ENCODE peak calls at places on chromosome 13, in nine cellular contexts. P is NCI-H446 treated with DMSO at 0.1 percent for 48 hours, D is G401, J is neuronal stem cell, Q is NB4, Z is NCI-H226, C is NCI-H1092 treated with DMSO at 0.1 percent for 48 hours, O is lower lobe of right lung, E is KBM-7. V is an unnamed sample.

GRCh38 chr13:49838989-49839388 is 46.5 kb upstream of the KPNA3 start:
- DNase-seq in E (no peak), Z (no peak), J (no peak), Q (no peak), P (no peak), O (no peak), D (no peak), C (no peak), V (no peak)

GRCh38 chr13:29595380-29596063 is at the start of gene SLC7A1:
- DNase-seq in C (peak; percentile 89), J (peak; percentile 81), Q (peak; percentile 95), E (peak; percentile 83), P (peak; percentile 54), O (peak; percentile 86), D (peak; percentile 73), Z (peak; percentile 70), V (no peak)

GRCh38 chr13:30829145-30829544 is 76.9 kb upstream of the MEDAG start:
- DNase-seq in Q (peak; percentile 51), J (no peak), D (no peak), C (no peak), Z (peak; percentile 79), P (no peak), E (no peak), O (no peak), V (no peak)

GRCh38 chr13:109419896-109420295 is 366.5 kb downstream of the IRS2 start:
- DNase-seq in C (no peak), P (no peak), Z (no peak), D (no peak), Q (no peak), O (no peak), J (no peak), E (no peak), V (no peak)

GRCh38 chr13:26247608-26248007 is 6.3 kb upstream of the CDK8 start:
- DNase-seq in P (no peak), O (no peak), E (no peak), Z (no peak), C (no peak), J (no peak), Q (no peak), D (no peak), V (no peak)

GRCh38 chr13:44768233-44768632 is 192.1 kb upstream of the TSC22D1 start:
- DNase-seq in O (no peak), E (peak; percentile 29), J (no peak), P (no peak), C (no peak), D (no peak), Q (no peak), Z (no peak), V (no peak)

GRCh38 chr13:51266642-51267041 is 44.4 kb downstream of the FAM124A start:
- DNase-seq in E (no peak), D (no peak), Z (no peak), Q (no peak), J (no peak), C (no peak), O (no peak), P (no peak), V (no peak)

GRCh38 chr13:97948041-97948440 is 5.4 kb upstream of the IPO5 start:
- DNase-seq in C (no peak), E (no peak), Q (no peak), D (no peak), Z (peak; percentile 68), O (no peak), P (no peak), J (no peak), V (no peak)

GRCh38 chr13:112688560-112689497 is 1.0 kb upstream of the ATP11A start:
- DNase-seq in D (peak; percentile 57), P (no peak), Z (no peak), J (no peak), C (no peak), O (peak; percentile 89), E (peak; percentile 60), Q (peak; percentile 91), V (no peak)

GRCh38 chr13:21061077-21061945 is at the start of gene LATS2:
- DNase-seq in Q (peak; percentile 93), J (peak; percentile 94), C (no peak), O (peak; percentile 98), Z (peak; percentile 86), P (peak; percentile 49), D (peak; percentile 89), E (peak; percentile 85), V (peak; percentile 99)

GRCh38 chr13:33583398-33583797 is 234.6 kb upstream of the RFC3 start:
- DNase-seq in C (no peak), O (no peak), J (no peak), D (no peak), Q (no peak), E (no peak), Z (no peak), P (no peak), V (no peak)

GRCh38 chr13:40613192-40613818 is 53.1 kb downstream of the FOXO1 start:
- DNase-seq in D (peak; percentile 8), P (no peak), E (peak; percentile 45), C (no peak), Q (peak; percentile 12), J (no peak), O (no peak), Z (no peak), V (no peak)

GRCh38 chr13:112545866-112546265 is 42.1 kb downstream of the TUBGCP3 start:
- DNase-seq in C (no peak), P (no peak), E (no peak), J (no peak), O (no peak), Q (no peak), Z (peak; percentile 5), D (no peak), V (no peak)

GRCh38 chr13:50599927-50600326 is 243.6 kb downstream of the DLEU7 start:
- DNase-seq in C (no peak), J (no peak), E (no peak), O (no peak), Z (no peak), P (no peak), D (peak; percentile 73), Q (no peak), V (no peak)

GRCh38 chr13:31101511-31102170 is 60.1 kb downstream of the HSPH1 start:
- DNase-seq in J (no peak), E (no peak), C (no peak), O (no peak), D (no peak), P (no peak), Q (no peak), Z (no peak), V (no peak)

GRCh38 chr13:50226515-50227147 is 211.4 kb downstream of the KCNRG start:
- DNase-seq in J (no peak), D (no peak), E (no peak), Q (no peak), Z (no peak), C (no peak), O (no peak), P (no peak), V (no peak)

GRCh38 chr13:92074658-92075057 is 676.2 kb downstream of the GPC5 start:
- DNase-seq in D (peak; percentile 4), C (peak; percentile 40), P (peak; percentile 11), Q (peak; percentile 36), J (peak; percentile 4), Z (no peak), O (no peak), E (peak; percentile 24), V (no peak)

GRCh38 chr13:24385902-24386301 is 76.5 kb downstream of the C1QTNF9 start:
- DNase-seq in E (no peak), C (no peak), Q (no peak), D (no peak), Z (no peak), J (no peak), P (no peak), O (no peak), V (no peak)

GRCh38 chr13:98267080-98267912 is 90.2 kb upstream of the RNF113B start:
- DNase-seq in Z (no peak), C (no peak), O (no peak), J (no peak), E (no peak), P (no peak), Q (no peak), D (no peak), V (no peak)

GRCh38 chr13:109163052-109163413 is 533.6 kb downstream of the MYO16 start:
- DNase-seq in E (no peak), C (no peak), P (no peak), Z (no peak), O (no peak), Q (no peak), J (no peak), D (no peak), V (no peak)

GRCh38 chr13:41356788-41357187 is 45.7 kb downstream of the NAA16 start:
- DNase-seq in E (no peak), P (no peak), Q (peak; percentile 36), Z (no peak), D (no peak), O (no peak), C (no peak), J (no peak), V (no peak)

GRCh38 chr13:107205318-107206112 is 637.6 kb upstream of the ARGLU1 start:
- DNase-seq in P (no peak), D (peak; percentile 78), E (peak; percentile 74), O (peak; percentile 66), Z (peak; percentile 52), C (peak; percentile 78), J (peak; percentile 58), Q (peak; percentile 73), V (no peak)

GRCh38 chr13:50222569-50223332 is 207.5 kb downstream of the KCNRG start:
- DNase-seq in O (peak; percentile 81), D (peak; percentile 14), P (peak; percentile 35), Z (peak; percentile 32), C (peak; percentile 93), E (peak; percentile 53), J (no peak), Q (peak; percentile 94), V (no peak)

GRCh38 chr13:99040536-99041141 is 62.8 kb upstream of the DOCK9 start:
- DNase-seq in P (no peak), D (no peak), E (no peak), O (no peak), C (no peak), J (no peak), Q (no peak), Z (no peak), V (no peak)

GRCh38 chr13:25683056-25683455 is 311.3 kb downstream of the ATP8A2 start:
- DNase-seq in Q (no peak), E (no peak), O (no peak), D (no peak), P (no peak), Z (no peak), C (no peak), J (no peak), V (no peak)

GRCh38 chr13:64263285-64263684 is 2847.6 kb upstream of the PCDH20 start:
- DNase-seq in J (no peak), P (no peak), E (no peak), O (no peak), Z (no peak), C (no peak), Q (no peak), D (no peak), V (no peak)

GRCh38 chr13:40506592-40507446 is 159.6 kb downstream of the FOXO1 start:
- DNase-seq in Z (no peak), Q (no peak), J (no peak), E (no peak), D (no peak), P (no peak), O (no peak), C (no peak), V (no peak)

GRCh38 chr13:42968906-42969305 is 23.1 kb downstream of the EPSTI1 start:
- DNase-seq in J (no peak), Z (no peak), E (no peak), P (no peak), O (peak; percentile 78), C (no peak), Q (no peak), D (no peak), V (no peak)

GRCh38 chr13:73073050-73073449 is 14.2 kb downstream of the KLF5 start:
- DNase-seq in C (no peak), J (no peak), Q (no peak), Z (no peak), D (no peak), O (no peak), E (no peak), P (no peak), V (no peak)

GRCh38 chr13:57569981-57570380 is 61.6 kb upstream of the PCDH17 start:
- DNase-seq in P (no peak), D (no peak), E (peak; percentile 40), O (no peak), Z (no peak), J (no peak), C (no peak), Q (no peak), V (no peak)

GRCh38 chr13:100594731-100595130 is 6.1 kb upstream of the GGACT start:
- DNase-seq in E (no peak), D (no peak), P (no peak), Z (no peak), C (no peak), J (no peak), Q (no peak), O (no peak), V (no peak)

V was measured in chondrocyte.